ENCODE peak calls at places on chromosomes 2 and 18, in nine cellular contexts. One of them, this sample, is unnamed.

GRCh38 chr2:63755216-63755615 is 86.5 kb upstream of the UGP2 start:
- DNase-seq in GM12865: no peak
- DNase-seq in body of pancreas: no peak
- DNase-seq in AG04449: no peak
- DNase-seq in fibroblast of the aortic adventitia: no peak
- DNase-seq in dorsolateral prefrontal cortex: no peak
- DNase-seq in breast epithelium: no peak
- DNase-seq in PC-9: no peak
- DNase-seq in WERI-Rb-1: no peak
- DNase-seq in this sample: no peak

GRCh38 chr2:53096346-53096745 is 671.3 kb upstream of the CHAC2 start:
- DNase-seq in GM12865: no peak
- DNase-seq in WERI-Rb-1: no peak
- DNase-seq in PC-9: no peak
- DNase-seq in breast epithelium: no peak
- DNase-seq in dorsolateral prefrontal cortex: no peak
- DNase-seq in body of pancreas: no peak
- DNase-seq in fibroblast of the aortic adventitia: no peak
- DNase-seq in AG04449: no peak
- DNase-seq in this sample: no peak

GRCh38 chr18:78620326-78620725 is 359.3 kb upstream of the SALL3 start:
- DNase-seq in WERI-Rb-1: peak
- DNase-seq in fibroblast of the aortic adventitia: no peak
- DNase-seq in AG04449: no peak
- DNase-seq in GM12865: no peak
- DNase-seq in body of pancreas: no peak
- DNase-seq in PC-9: no peak
- DNase-seq in breast epithelium: no peak
- DNase-seq in dorsolateral prefrontal cortex: no peak
- DNase-seq in this sample: no peak

GRCh38 chr2:5304640-5305039 is 387.5 kb upstream of the SOX11 start:
- DNase-seq in body of pancreas: no peak
- DNase-seq in dorsolateral prefrontal cortex: no peak
- DNase-seq in PC-9: no peak
- DNase-seq in fibroblast of the aortic adventitia: no peak
- DNase-seq in GM12865: no peak
- DNase-seq in WERI-Rb-1: no peak
- DNase-seq in breast epithelium: no peak
- DNase-seq in AG04449: no peak
- DNase-seq in this sample: no peak

GRCh38 chr2:102619414-102620319 is at the start of gene SLC9A2:
- DNase-seq in PC-9: peak
- DNase-seq in fibroblast of the aortic adventitia: no peak
- DNase-seq in WERI-Rb-1: no peak
- DNase-seq in AG04449: no peak
- DNase-seq in breast epithelium: no peak
- DNase-seq in body of pancreas: no peak
- DNase-seq in GM12865: peak
- DNase-seq in dorsolateral prefrontal cortex: no peak
- DNase-seq in this sample: no peak

GRCh38 chr2:32061430-32061829 is 1.9 kb upstream of the SPAST start:
- DNase-seq in fibroblast of the aortic adventitia: no peak
- DNase-seq in PC-9: no peak
- DNase-seq in body of pancreas: no peak
- DNase-seq in breast epithelium: no peak
- DNase-seq in AG04449: no peak
- DNase-seq in WERI-Rb-1: no peak
- DNase-seq in dorsolateral prefrontal cortex: no peak
- DNase-seq in GM12865: no peak
- DNase-seq in this sample: no peak

GRCh38 chr2:127940641-127941040 is 54.9 kb upstream of the AMMECR1L start:
- DNase-seq in PC-9: no peak
- DNase-seq in breast epithelium: no peak
- DNase-seq in AG04449: no peak
- DNase-seq in GM12865: no peak
- DNase-seq in fibroblast of the aortic adventitia: no peak
- DNase-seq in dorsolateral prefrontal cortex: no peak
- DNase-seq in body of pancreas: no peak
- DNase-seq in WERI-Rb-1: no peak
- DNase-seq in this sample: no peak

GRCh38 chr2:216090369-216090786 is 8.7 kb downstream of the TMEM169 start:
- DNase-seq in breast epithelium: no peak
- DNase-seq in AG04449: no peak
- DNase-seq in fibroblast of the aortic adventitia: peak
- DNase-seq in WERI-Rb-1: no peak
- DNase-seq in GM12865: peak
- DNase-seq in body of pancreas: no peak
- DNase-seq in dorsolateral prefrontal cortex: no peak
- DNase-seq in PC-9: no peak
- DNase-seq in this sample: no peak

GRCh38 chr2:117794668-117795067 is 19.8 kb upstream of the DDX18 start:
- DNase-seq in AG04449: no peak
- DNase-seq in fibroblast of the aortic adventitia: peak
- DNase-seq in breast epithelium: no peak
- DNase-seq in PC-9: no peak
- DNase-seq in WERI-Rb-1: no peak
- DNase-seq in dorsolateral prefrontal cortex: no peak
- DNase-seq in GM12865: no peak
- DNase-seq in body of pancreas: no peak
- DNase-seq in this sample: no peak

GRCh38 chr2:228689049-228689448 is 507.6 kb upstream of the SPHKAP start:
- DNase-seq in PC-9: no peak
- DNase-seq in breast epithelium: no peak
- DNase-seq in AG04449: no peak
- DNase-seq in dorsolateral prefrontal cortex: no peak
- DNase-seq in WERI-Rb-1: peak
- DNase-seq in body of pancreas: no peak
- DNase-seq in GM12865: no peak
- DNase-seq in fibroblast of the aortic adventitia: peak
- DNase-seq in this sample: no peak

GRCh38 chr2:8191427-8191826 is 490.4 kb upstream of the ID2 start:
- DNase-seq in PC-9: no peak
- DNase-seq in AG04449: no peak
- DNase-seq in body of pancreas: no peak
- DNase-seq in WERI-Rb-1: no peak
- DNase-seq in GM12865: no peak
- DNase-seq in fibroblast of the aortic adventitia: no peak
- DNase-seq in dorsolateral prefrontal cortex: no peak
- DNase-seq in breast epithelium: no peak
- DNase-seq in this sample: no peak

GRCh38 chr2:8193686-8194615 is 487.9 kb upstream of the ID2 start:
- DNase-seq in GM12865: no peak
- DNase-seq in AG04449: no peak
- DNase-seq in dorsolateral prefrontal cortex: no peak
- DNase-seq in breast epithelium: no peak
- DNase-seq in fibroblast of the aortic adventitia: no peak
- DNase-seq in PC-9: no peak
- DNase-seq in WERI-Rb-1: peak
- DNase-seq in body of pancreas: no peak
- DNase-seq in this sample: no peak

GRCh38 chr2:8189316-8189715 is 492.5 kb upstream of the ID2 start:
- DNase-seq in WERI-Rb-1: no peak
- DNase-seq in dorsolateral prefrontal cortex: no peak
- DNase-seq in AG04449: no peak
- DNase-seq in PC-9: no peak
- DNase-seq in GM12865: no peak
- DNase-seq in breast epithelium: no peak
- DNase-seq in body of pancreas: no peak
- DNase-seq in fibroblast of the aortic adventitia: no peak
- DNase-seq in this sample: no peak

GRCh38 chr2:8193146-8193545 is 488.7 kb upstream of the ID2 start:
- DNase-seq in AG04449: no peak
- DNase-seq in fibroblast of the aortic adventitia: no peak
- DNase-seq in body of pancreas: no peak
- DNase-seq in GM12865: no peak
- DNase-seq in WERI-Rb-1: no peak
- DNase-seq in PC-9: no peak
- DNase-seq in dorsolateral prefrontal cortex: no peak
- DNase-seq in breast epithelium: no peak
- DNase-seq in this sample: no peak

GRCh38 chr2:8190279-8190678 is 491.6 kb upstream of the ID2 start:
- DNase-seq in GM12865: no peak
- DNase-seq in PC-9: no peak
- DNase-seq in dorsolateral prefrontal cortex: no peak
- DNase-seq in body of pancreas: no peak
- DNase-seq in AG04449: no peak
- DNase-seq in fibroblast of the aortic adventitia: no peak
- DNase-seq in WERI-Rb-1: no peak
- DNase-seq in breast epithelium: no peak
- DNase-seq in this sample: no peak
- TF ChIP-seq CTCF in GM12865: no peak
- TF ChIP-seq CTCF in PC-9: no peak
- TF ChIP-seq CTCF in dorsolateral prefrontal cortex: no peak
- TF ChIP-seq CTCF in body of pancreas: no peak
- TF ChIP-seq CTCF in AG04449: no peak
- TF ChIP-seq CTCF in fibroblast of the aortic adventitia: no peak
- TF ChIP-seq CTCF in WERI-Rb-1: no peak
- TF ChIP-seq CTCF in breast epithelium: no peak
- TF ChIP-seq CTCF in this sample: no peak

GRCh38 chr2:44745460-44745859 is 196.0 kb upstream of the SIX3 start:
- DNase-seq in breast epithelium: no peak
- DNase-seq in GM12865: no peak
- DNase-seq in AG04449: no peak
- DNase-seq in body of pancreas: no peak
- DNase-seq in PC-9: no peak
- DNase-seq in WERI-Rb-1: no peak
- DNase-seq in dorsolateral prefrontal cortex: no peak
- DNase-seq in fibroblast of the aortic adventitia: no peak
- DNase-seq in this sample: no peak
- H3K4me3 ChIP-seq in breast epithelium: no peak
- H3K4me3 ChIP-seq in GM12865: no peak
- H3K4me3 ChIP-seq in AG04449: no peak
- H3K4me3 ChIP-seq in body of pancreas: no peak
- H3K4me3 ChIP-seq in PC-9: no peak
- H3K4me3 ChIP-seq in WERI-Rb-1: peak
- H3K4me3 ChIP-seq in dorsolateral prefrontal cortex: no peak
- H3K4me3 ChIP-seq in fibroblast of the aortic adventitia: no peak
- H3K4me3 ChIP-seq in this sample: no peak

DNA sequence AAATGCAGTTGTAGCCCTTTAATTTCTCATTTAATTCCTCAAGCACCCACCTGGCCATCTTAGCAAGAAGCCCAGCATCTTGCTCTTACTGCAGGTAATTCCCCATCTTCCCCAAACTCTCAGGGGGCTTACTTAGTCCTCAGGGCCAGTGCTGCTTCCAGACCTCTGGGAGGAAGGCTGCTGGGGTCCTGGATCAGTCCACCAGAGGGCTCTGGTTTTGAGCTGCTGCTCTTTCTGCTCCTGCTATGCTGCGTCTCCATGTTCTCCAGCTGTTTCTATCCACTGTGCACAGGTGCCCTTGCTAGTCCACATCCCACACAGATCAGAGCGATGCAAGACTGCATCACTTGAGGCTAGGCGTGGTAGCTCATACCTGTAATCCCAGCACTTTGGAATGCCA is 34.5 kb upstream of the TMEM87B start:
- DNase-seq in body of pancreas: no peak
- DNase-seq in AG04449: no peak
- DNase-seq in WERI-Rb-1: no peak
- DNase-seq in fibroblast of the aortic adventitia: no peak
- DNase-seq in breast epithelium: no peak
- DNase-seq in PC-9: no peak
- DNase-seq in GM12865: no peak
- DNase-seq in dorsolateral prefrontal cortex: no peak
- DNase-seq in this sample: no peak
- TF ChIP-seq CTCF in body of pancreas: no peak
- TF ChIP-seq CTCF in AG04449: peak
- TF ChIP-seq CTCF in WERI-Rb-1: peak
- TF ChIP-seq CTCF in fibroblast of the aortic adventitia: peak
- TF ChIP-seq CTCF in breast epithelium: no peak
- TF ChIP-seq CTCF in PC-9: peak
- TF ChIP-seq CTCF in GM12865: no peak
- TF ChIP-seq CTCF in dorsolateral prefrontal cortex: no peak
- TF ChIP-seq CTCF in this sample: no peak

GRCh38 chr2:176003958-176004357 is 1.9 kb upstream of the LNPK start:
- DNase-seq in WERI-Rb-1: no peak
- DNase-seq in fibroblast of the aortic adventitia: no peak
- DNase-seq in AG04449: no peak
- DNase-seq in GM12865: no peak
- DNase-seq in breast epithelium: no peak
- DNase-seq in PC-9: no peak
- DNase-seq in dorsolateral prefrontal cortex: no peak
- DNase-seq in body of pancreas: no peak
- DNase-seq in this sample: no peak
- H3K4me3 ChIP-seq in WERI-Rb-1: no peak
- H3K4me3 ChIP-seq in fibroblast of the aortic adventitia: no peak
- H3K4me3 ChIP-seq in AG04449: no peak
- H3K4me3 ChIP-seq in GM12865: no peak
- H3K4me3 ChIP-seq in breast epithelium: no peak
- H3K4me3 ChIP-seq in PC-9: no peak
- H3K4me3 ChIP-seq in dorsolateral prefrontal cortex: no peak
- H3K4me3 ChIP-seq in body of pancreas: no peak
- H3K4me3 ChIP-seq in this sample: no peak

GRCh38 chr2:239824051-239824694 is 201.0 kb downstream of the NDUFA10 start:
- DNase-seq in body of pancreas: peak
- DNase-seq in GM12865: peak
- DNase-seq in breast epithelium: peak
- DNase-seq in PC-9: peak
- DNase-seq in AG04449: no peak
- DNase-seq in fibroblast of the aortic adventitia: peak
- DNase-seq in WERI-Rb-1: peak
- DNase-seq in dorsolateral prefrontal cortex: peak
- DNase-seq in this sample: peak
- TF ChIP-seq CTCF in body of pancreas: peak
- TF ChIP-seq CTCF in GM12865: peak
- TF ChIP-seq CTCF in breast epithelium: peak
- TF ChIP-seq CTCF in PC-9: peak
- TF ChIP-seq CTCF in AG04449: no peak
- TF ChIP-seq CTCF in fibroblast of the aortic adventitia: no peak
- TF ChIP-seq CTCF in WERI-Rb-1: peak
- TF ChIP-seq CTCF in dorsolateral prefrontal cortex: no peak
- TF ChIP-seq CTCF in this sample: no peak

This sample was measured in kidney epithelial cell.